ENCODE peak calls at places on chromosome 9, in four cellular contexts. B is T-helper 9 cell, Q is cardiac fibroblast, J is DMS153. D is an unnamed sample.

GRCh38 chr9:122265265-122265900 is 701 bp downstream of the MRRF start:
- DNase-seq in J (no peak), B (peak; percentile 2), Q (peak; percentile 20), D (no peak)

GRCh38 chr9:107007361-107007760 is 144.4 kb downstream of the ZNF462 start:
- DNase-seq in B (no peak), Q (no peak), J (no peak), D (no peak)

GRCh38 chr9:114880276-114880891 is 50.0 kb downstream of the TNFSF8 start:
- DNase-seq in J (no peak), Q (peak; percentile 33), B (no peak), D (no peak)

GRCh38 chr9:83625120-83625710 is 2.3 kb downstream of the IDNK start:
- DNase-seq in B (no peak), J (no peak), Q (no peak), D (no peak)

GRCh38 chr9:136511670-136512592 is 29.1 kb upstream of the SEC16A start:
- DNase-seq in J (no peak), Q (peak; percentile 89), B (no peak), D (no peak)

GRCh38 chr9:33942471-33943083 is 106.1 kb downstream of the UBAP2 start:
- DNase-seq in B (no peak), J (no peak), Q (peak; percentile 78), D (no peak)

GRCh38 chr9:116149844-116150243 is 3.7 kb upstream of the PAPPA start:
- DNase-seq in J (no peak), B (no peak), Q (no peak), D (peak; percentile 13)

GRCh38 chr9:4804531-4805016 is 11.8 kb downstream of the RCL1 start:
- DNase-seq in J (no peak), B (no peak), Q (no peak), D (no peak)

GRCh38 chr9:107484117-107484723 is 5.3 kb downstream of the KLF4 start:
- DNase-seq in B (no peak), Q (peak; percentile 90), J (peak; percentile 71), D (peak; percentile 82)

GRCh38 chr9:137464291-137464999 is 5.3 kb upstream of the NSMF start:
- DNase-seq in B (no peak), Q (no peak), J (no peak), D (no peak)

GRCh38 chr9:128634111-128634510 is 22.5 kb downstream of the DYNC2I2 start:
- DNase-seq in B (no peak), J (no peak), Q (no peak), D (no peak)

GRCh38 chr9:81182421-81182820 is 506.9 kb downstream of the TLE1 start:
- DNase-seq in Q (no peak), J (no peak), B (no peak), D (no peak)

GRCh38 chr9:14309403-14309802 is 4.5 kb downstream of the NFIB start:
- DNase-seq in Q (peak; percentile 85), B (no peak), J (no peak), D (no peak)

GRCh38 chr9:113631093-113631765 is 167.7 kb downstream of the RGS3 start:
- DNase-seq in J (no peak), B (no peak), Q (no peak), D (no peak)

GRCh38 chr9:131370638-131371037 is 23.2 kb upstream of the PRRC2B start:
- DNase-seq in B (no peak), Q (no peak), J (no peak), D (no peak)

GRCh38 chr9:9718691-9719090 is 894.1 kb downstream of the PTPRD start:
- DNase-seq in Q (no peak), B (no peak), J (no peak), D (no peak)

GRCh38 chr9:101566904-101567724 is 27.7 kb downstream of the PPP3R2 start:
- DNase-seq in Q (peak; percentile 25), B (no peak), J (no peak), D (no peak)

GRCh38 chr9:89564257-89564878 is 40.4 kb upstream of the GADD45G start:
- DNase-seq in B (no peak), Q (peak; percentile 9), J (peak; percentile 91), D (no peak)

GRCh38 chr9:130500340-130500771 is 55.6 kb downstream of the ASS1 start:
- DNase-seq in B (no peak), J (peak; percentile 97), Q (no peak), D (peak; percentile 92)

GRCh38 chr9:131481441-131482342 is 21.0 kb upstream of the POMT1 start:
- DNase-seq in B (no peak), Q (no peak), J (no peak), D (no peak)

GRCh38 chr9:95373069-95373681 is 55.7 kb upstream of the FANCC start:
- DNase-seq in B (no peak), Q (no peak), J (peak; percentile 67), D (peak; percentile 14)

GRCh38 chr9:113042884-113043657 is 13.5 kb downstream of the ZFP37 start:
- DNase-seq in J (no peak), Q (no peak), B (no peak), D (no peak)

GRCh38 chr9:135479469-135480052 is at the start of gene PPP1R26:
- DNase-seq in B (no peak), J (no peak), Q (no peak), D (no peak)

GRCh38 chr9:72089461-72090130 is 29.2 kb upstream of the C9orf57 start:
- DNase-seq in Q (no peak), B (no peak), J (no peak), D (no peak)

GRCh38 chr9:133768859-133769510 is 30.8 kb upstream of the SARDH start:
- DNase-seq in Q (no peak), B (no peak), J (no peak), D (no peak)